ENCODE peak calls at places on chromosomes 11 and 22, in eight cellular contexts. H is nephron progenitor cell, L is NCI-H460, X is iPS DF 19.7, V is activated T-cell treated with anti-CD3 and anti-CD28 coated beads for 24 hours, I is HL-60, N is GM23248, J is NCI-H146. E is an unnamed sample.

GRCh38 chr11:58621586-58622262 is 741 bp upstream of the CNTF start:
- DNase-seq in H (no peak), L (no peak), X (no peak), V (no peak), I (no peak), N (no peak), J (no peak), E (no peak)

GRCh38 chr11:73269353-73270088 is 2.6 kb upstream of the P2RY6 start:
- DNase-seq in H (peak), L (no peak), X (no peak), V (no peak), I (no peak), N (no peak), J (no peak), E (no peak)

GRCh38 chr11:63017306-63017974 is 1.8 kb upstream of the SLC22A8 start:
- DNase-seq in H (no peak), L (no peak), X (no peak), V (no peak), I (no peak), N (no peak), J (peak), E (no peak)

GRCh38 chr22:40651057-40651456 is 14.5 kb upstream of the MRTFA start:
- DNase-seq in H (no peak), L (no peak), X (no peak), V (no peak), I (no peak), N (peak), J (no peak), E (no peak)

GRCh38 chr22:18133452-18133851 is 16.5 kb upstream of the USP18 start:
- DNase-seq in H (no peak), L (no peak), X (no peak), V (no peak), I (no peak), N (no peak), J (no peak), E (no peak)

GRCh38 chr22:30392661-30393321 is 4.0 kb upstream of the SEC14L2 start:
- DNase-seq in H (peak), L (no peak), X (no peak), V (no peak), I (no peak), N (peak), J (no peak), E (no peak)

GRCh38 chr11:99934008-99934407 is 753.1 kb upstream of the ARHGAP42 start:
- DNase-seq in H (no peak), L (no peak), X (no peak), V (no peak), I (no peak), N (peak), J (no peak), E (no peak)

GRCh38 chr11:119671561-119672015 is 57.4 kb downstream of the NECTIN1 start:
- DNase-seq in H (no peak), L (no peak), X (no peak), V (no peak), I (no peak), N (no peak), J (no peak), E (no peak)

GRCh38 chr22:49151256-49152131 is 676.2 kb downstream of the BRD1 start:
- DNase-seq in H (no peak), L (no peak), X (no peak), V (no peak), I (no peak), N (no peak), J (no peak), E (no peak)

GRCh38 chr11:103529217-103529684 is 420.0 kb downstream of the DYNC2H1 start:
- DNase-seq in H (no peak), L (no peak), X (no peak), V (no peak), I (no peak), N (peak), J (no peak), E (peak)

GRCh38 chr11:113286001-113286400 is 28.4 kb upstream of the TTC12 start:
- DNase-seq in H (no peak), L (no peak), X (no peak), V (no peak), I (no peak), N (no peak), J (no peak), E (no peak)

GRCh38 chr11:108559340-108559739 is 34.2 kb downstream of the EXPH5 start:
- DNase-seq in H (no peak), L (no peak), X (no peak), V (no peak), I (no peak), N (peak), J (no peak), E (no peak)

GRCh38 chr11:117459979-117460300 is 132.3 kb downstream of the CEP164 start:
- DNase-seq in H (no peak), L (no peak), X (no peak), V (no peak), I (no peak), N (no peak), J (no peak), E (no peak)

GRCh38 chr22:37549704-37550059 is 10.6 kb upstream of the CDC42EP1 start:
- DNase-seq in H (no peak), L (no peak), X (no peak), V (no peak), I (no peak), N (peak), J (no peak), E (no peak)

GRCh38 chr11:101487775-101488174 is 96.0 kb downstream of the TRPC6 start:
- DNase-seq in H (no peak), L (no peak), X (no peak), V (no peak), I (no peak), N (peak), J (no peak), E (no peak)

GRCh38 chr11:61327669-61328071 is 5.2 kb downstream of the DDB1 start:
- DNase-seq in H (no peak), L (no peak), X (no peak), V (no peak), I (no peak), N (peak), J (no peak), E (no peak)

GRCh38 chr11:70572974-70573260 is 174.6 kb downstream of the CTTN start:
- DNase-seq in H (no peak), L (no peak), X (no peak), V (no peak), I (no peak), N (no peak), J (no peak), E (no peak)